ENCODE peak calls at places on chromosomes 7 and 10, in five cellular contexts. O, J, X, I and N are unnamed samples.
A peak's percentile ranks its signal among the peaks of the same experiment; 100 is the strongest.

GRCh38 chr10:88270871-88271713 is 312.0 kb downstream of the RNLS start:
- DNase-seq in O (no peak), J (peak; percentile 29), X (no peak), I (no peak), N (no peak)

GRCh38 chr10:132878730-132879407 is 63.5 kb downstream of the CFAP46 start:
- DNase-seq in O (peak; percentile 58), J (no peak), X (no peak), I (peak; percentile 50), N (peak; percentile 49)

GRCh38 chr10:95411635-95412034 is 120.8 kb upstream of the PDLIM1 start:
- DNase-seq in O (no peak), J (no peak), X (no peak), I (no peak), N (peak; percentile 32)

GRCh38 chr7:28921822-28922221 is 36.3 kb downstream of the TRIL start:
- DNase-seq in O (no peak), J (no peak), X (peak; percentile 67), I (no peak), N (peak; percentile 71)

GRCh38 chr10:26445411-26446031 is 7.4 kb downstream of the APBB1IP start:
- DNase-seq in O (no peak), J (no peak), X (no peak), I (no peak), N (no peak)

GRCh38 chr7:84251183-84251845 is 56.7 kb upstream of the SEMA3A start:
- DNase-seq in O (no peak), J (no peak), X (no peak), I (no peak), N (no peak)

GRCh38 chr7:95205821-95206220 is 118.5 kb downstream of the PON1 start:
- DNase-seq in O (no peak), J (no peak), X (peak; percentile 3), I (no peak), N (no peak)

GRCh38 chr10:73088304-73088703 is 8.4 kb downstream of the P4HA1 start:
- DNase-seq in O (no peak), J (no peak), X (no peak), I (no peak), N (no peak)

GRCh38 chr7:81626008-81626407 is 143.8 kb downstream of the HGF start:
- DNase-seq in O (no peak), J (no peak), X (no peak), I (no peak), N (no peak)

GRCh38 chr7:44587843-44588711 is 6.0 kb upstream of the TMED4 start:
- DNase-seq in O (no peak), J (peak; percentile 63), X (peak; percentile 56), I (no peak), N (no peak)

GRCh38 chr10:59179027-59179426 is 2.6 kb downstream of the PHYHIPL start:
- DNase-seq in O (no peak), J (no peak), X (no peak), I (no peak), N (no peak)

GRCh38 chr10:112763916-112764520 is 186.0 kb upstream of the TCF7L2 start:
- DNase-seq in O (no peak), J (no peak), X (no peak), I (no peak), N (no peak)

GRCh38 chr10:132068431-132069121 is 2.8 kb downstream of the JAKMIP3 start:
- DNase-seq in O (no peak), J (no peak), X (no peak), I (no peak), N (no peak)

GRCh38 chr10:11794566-11794965 is 28.6 kb upstream of the PROSER2 start:
- DNase-seq in O (no peak), J (no peak), X (no peak), I (no peak), N (no peak)

GRCh38 chr7:15749631-15750030 is 63.1 kb upstream of the MEOX2 start:
- DNase-seq in O (no peak), J (no peak), X (no peak), I (no peak), N (no peak)

GRCh38 chr7:15750741-15751140 is 64.3 kb upstream of the MEOX2 start:
- DNase-seq in O (no peak), J (no peak), X (no peak), I (no peak), N (no peak)

GRCh38 chr7:15747187-15748111 is 61.0 kb upstream of the MEOX2 start:
- DNase-seq in O (no peak), J (no peak), X (no peak), I (no peak), N (no peak)

GRCh38 chr7:15753834-15754600 is 67.5 kb upstream of the MEOX2 start:
- DNase-seq in O (no peak), J (no peak), X (no peak), I (no peak), N (no peak)

GRCh38 chr7:15751191-15751701 is 64.8 kb upstream of the MEOX2 start:
- DNase-seq in O (no peak), J (no peak), X (no peak), I (no peak), N (no peak)
- H3K27ac ChIP-seq in O (no peak overlapping the region), J (no peak overlapping the region), X (no peak overlapping the region), I (peak overlapping the region; percentile 2), N (peak overlapping the region; percentile 31)

DNA sequence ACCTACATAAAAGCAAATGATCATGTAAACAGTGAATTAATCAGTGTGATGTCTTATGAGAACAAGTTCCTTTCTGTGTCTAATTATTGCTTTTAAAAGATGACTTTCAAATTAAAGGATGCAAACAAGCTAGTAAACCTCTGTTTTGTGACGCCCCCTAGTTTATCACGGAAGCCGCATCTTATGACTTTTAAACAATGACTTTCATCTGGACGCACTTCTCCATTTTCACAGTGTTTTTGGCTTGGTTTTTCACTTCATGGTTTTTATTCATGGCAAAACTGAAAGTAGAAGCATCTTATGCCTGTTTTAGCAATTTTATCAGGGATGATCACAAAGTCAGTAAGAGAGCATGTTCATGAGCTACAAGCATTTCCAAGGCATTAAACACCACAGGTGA is 35.0 kb downstream of the ITGA8 start:
- DNase-seq in O (no peak), J (no peak), X (no peak), I (no peak), N (no peak)
- TF ChIP-seq POLR2A in O (no peak), J (no peak), X (no peak), I (no peak), N (no peak)

DNA sequence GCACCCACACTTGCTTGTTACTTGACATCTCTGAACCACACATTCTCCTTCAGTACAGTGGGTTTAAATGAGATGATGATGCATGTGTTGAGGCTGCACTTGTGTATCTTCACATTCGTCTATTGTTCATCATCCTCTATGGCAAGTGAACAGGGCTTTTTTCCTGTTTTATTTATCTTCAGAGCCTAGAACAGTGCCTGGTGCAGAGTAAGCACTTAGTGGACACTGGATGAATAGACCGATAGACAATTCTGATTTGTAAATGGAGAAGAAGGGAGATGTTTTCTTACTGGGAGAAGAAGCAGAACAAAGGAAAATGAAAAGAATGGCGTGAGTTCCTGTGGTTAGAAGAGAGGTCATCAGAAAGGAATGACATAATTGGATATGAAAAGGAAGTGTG is 99.7 kb downstream of the AVL9 start:
- DNase-seq in O (no peak), J (no peak), X (no peak), I (no peak), N (no peak)
- H3K27ac ChIP-seq in O (no peak overlapping the region), J (no peak overlapping the region), X (no peak overlapping the region), I (no peak overlapping the region), N (no peak overlapping the region)

GRCh38 chr10:80205478-80206276 is at the start of gene ANXA11:
- DNase-seq in O (peak; percentile 96), J (peak; percentile 88), X (peak; percentile 61), I (peak; percentile 85), N (peak; percentile 91)
- TF ChIP-seq POLR2A in O (peak; percentile 78), J (peak; percentile 98), X (peak; percentile 89), I (peak; percentile 53), N (peak; percentile 91)

GRCh38 chr7:36627836-36628235 is 96.5 kb downstream of the AOAH start:
- DNase-seq in O (no peak), J (no peak), X (no peak), I (no peak), N (no peak)

GRCh38 chr7:36620166-36620708 is 104.1 kb downstream of the AOAH start:
- DNase-seq in O (no peak), J (no peak), X (no peak), I (no peak), N (no peak)

GRCh38 chr7:36617408-36617807 is 106.9 kb downstream of the AOAH start:
- DNase-seq in O (no peak), J (no peak), X (no peak), I (no peak), N (no peak)

GRCh38 chr7:36625247-36625646 is 99.0 kb downstream of the AOAH start:
- DNase-seq in O (no peak), J (no peak), X (no peak), I (no peak), N (no peak)

GRCh38 chr7:36623247-36623646 is 101.0 kb downstream of the AOAH start:
- DNase-seq in O (no peak), J (no peak), X (no peak), I (no peak), N (no peak)
- H3K27ac ChIP-seq in O (peak overlapping the region; percentile 47), J (no peak overlapping the region), X (no peak overlapping the region), I (peak overlapping the region; percentile 14), N (no peak overlapping the region)

GRCh38 chr10:44959243-44960097 is at the start of gene RASSF4:
- DNase-seq in O (peak; percentile 99), J (peak; percentile 92), X (peak; percentile 52), I (peak; percentile 95), N (peak; percentile 96)
- TF ChIP-seq POLR2A in O (peak; percentile 70), J (peak; percentile 92), X (peak; percentile 44), I (peak; percentile 33), N (peak; percentile 70)

GRCh38 chr10:7363700-7364099 is 47.1 kb downstream of the SFMBT2 start:
- DNase-seq in O (no peak), J (no peak), X (no peak), I (no peak), N (no peak)

GRCh38 chr10:7364474-7364873 is 46.4 kb downstream of the SFMBT2 start:
- DNase-seq in O (no peak), J (no peak), X (no peak), I (no peak), N (no peak)

GRCh38 chr10:7359954-7360353 is 50.9 kb downstream of the SFMBT2 start:
- DNase-seq in O (no peak), J (no peak), X (no peak), I (no peak), N (no peak)

GRCh38 chr10:7362451-7362850 is 48.4 kb downstream of the SFMBT2 start:
- DNase-seq in O (no peak), J (no peak), X (no peak), I (no peak), N (no peak)

DNA sequence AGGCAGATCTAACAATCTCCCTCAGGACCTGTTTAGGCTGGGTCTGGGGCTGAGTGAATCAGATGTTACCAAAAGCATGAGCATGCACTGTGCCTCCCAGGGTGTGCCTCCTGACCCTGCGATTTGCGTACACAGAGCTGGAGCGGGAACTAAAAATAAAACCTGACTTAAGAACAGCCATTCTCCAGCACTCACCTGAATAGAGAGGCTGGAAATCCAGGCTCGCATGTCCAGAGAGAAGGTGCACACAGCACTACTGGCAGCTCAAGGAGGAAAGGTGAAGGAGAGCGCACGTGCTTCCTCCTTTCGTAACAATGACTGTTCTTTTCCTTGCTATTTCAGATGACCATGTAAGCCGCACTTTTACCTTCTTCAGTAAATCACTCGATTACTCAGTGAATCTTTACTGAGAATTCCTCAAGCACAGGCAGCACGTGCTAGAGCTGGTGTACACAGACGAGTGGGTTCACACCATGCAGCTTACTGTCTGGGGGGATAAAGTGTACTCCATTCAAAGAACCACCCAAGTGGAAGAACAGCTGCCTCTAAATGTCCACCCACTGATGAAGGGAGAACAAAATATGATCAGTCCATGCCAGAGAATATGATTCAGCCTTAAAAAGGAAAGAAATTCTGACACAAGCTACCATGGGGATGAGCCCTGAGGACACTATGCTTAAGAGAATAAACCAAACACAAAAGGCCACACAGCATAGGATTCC is 45.6 kb downstream of the SFMBT2 start:
- DNase-seq in O (no peak), J (no peak), X (no peak), I (no peak), N (no peak)
- H3K27ac ChIP-seq in O (no peak overlapping the region), J (no peak overlapping the region), X (no peak overlapping the region), I (no peak overlapping the region), N (no peak overlapping the region)